ENCODE peak calls at places on chromosomes 16 and 17, in eight cellular contexts. One of them, this sample, is unnamed.

GRCh38 chr17:77083547-77083946 is 57.2 kb upstream of the SEC14L1 start:
- DNase-seq in uterus: no peak
- DNase-seq in ovary: no peak
- DNase-seq in body of pancreas: no peak
- DNase-seq in transverse colon: peak
- DNase-seq in heart left ventricle: no peak
- DNase-seq in lower leg skin: no peak
- DNase-seq in adrenal gland: no peak
- DNase-seq in this sample: no peak

GRCh38 chr17:51371732-51372151 is 111.4 kb downstream of the UTP18 start:
- DNase-seq in uterus: no peak
- DNase-seq in ovary: no peak
- DNase-seq in body of pancreas: peak
- DNase-seq in transverse colon: no peak
- DNase-seq in heart left ventricle: no peak
- DNase-seq in lower leg skin: no peak
- DNase-seq in adrenal gland: peak
- DNase-seq in this sample: peak

GRCh38 chr17:55215711-55216110 is 49.0 kb upstream of the HLF start:
- DNase-seq in uterus: no peak
- DNase-seq in ovary: no peak
- DNase-seq in body of pancreas: no peak
- DNase-seq in transverse colon: no peak
- DNase-seq in heart left ventricle: no peak
- DNase-seq in lower leg skin: no peak
- DNase-seq in adrenal gland: no peak
- DNase-seq in this sample: no peak

GRCh38 chr17:32625971-32626370 is 139.2 kb downstream of the CDK5R1 start:
- DNase-seq in uterus: no peak
- DNase-seq in ovary: no peak
- DNase-seq in body of pancreas: no peak
- DNase-seq in transverse colon: no peak
- DNase-seq in heart left ventricle: no peak
- DNase-seq in lower leg skin: no peak
- DNase-seq in adrenal gland: no peak
- DNase-seq in this sample: no peak

GRCh38 chr17:43952724-43953666 is 745 bp downstream of the PYY start:
- DNase-seq in uterus: no peak
- DNase-seq in ovary: no peak
- DNase-seq in body of pancreas: no peak
- DNase-seq in transverse colon: no peak
- DNase-seq in heart left ventricle: no peak
- DNase-seq in lower leg skin: no peak
- DNase-seq in adrenal gland: no peak
- DNase-seq in this sample: no peak

GRCh38 chr16:53212899-53213235 is 158.1 kb downstream of the CHD9 start:
- DNase-seq in uterus: no peak
- DNase-seq in ovary: no peak
- DNase-seq in body of pancreas: no peak
- DNase-seq in transverse colon: no peak
- DNase-seq in heart left ventricle: no peak
- DNase-seq in lower leg skin: no peak
- DNase-seq in adrenal gland: no peak
- DNase-seq in this sample: no peak

GRCh38 chr17:74529243-74529642 is 2.0 kb downstream of the CD300LB start:
- DNase-seq in uterus: no peak
- DNase-seq in ovary: no peak
- DNase-seq in body of pancreas: no peak
- DNase-seq in transverse colon: no peak
- DNase-seq in heart left ventricle: no peak
- DNase-seq in lower leg skin: peak
- DNase-seq in adrenal gland: no peak
- DNase-seq in this sample: no peak

GRCh38 chr17:81814748-81815645 is 11.0 kb downstream of the GCGR start:
- DNase-seq in uterus: no peak
- DNase-seq in ovary: no peak
- DNase-seq in body of pancreas: no peak
- DNase-seq in transverse colon: no peak
- DNase-seq in heart left ventricle: no peak
- DNase-seq in lower leg skin: no peak
- DNase-seq in adrenal gland: no peak
- DNase-seq in this sample: no peak

GRCh38 chr16:21339269-21339641 is 61.2 kb upstream of the CRYM start:
- DNase-seq in uterus: no peak
- DNase-seq in ovary: no peak
- DNase-seq in body of pancreas: no peak
- DNase-seq in transverse colon: no peak
- DNase-seq in heart left ventricle: no peak
- DNase-seq in lower leg skin: no peak
- DNase-seq in adrenal gland: no peak
- DNase-seq in this sample: no peak

GRCh38 chr17:42525221-42525620 is 10.8 kb upstream of the NAGLU start:
- DNase-seq in uterus: peak
- DNase-seq in ovary: no peak
- DNase-seq in body of pancreas: no peak
- DNase-seq in transverse colon: no peak
- DNase-seq in heart left ventricle: no peak
- DNase-seq in lower leg skin: no peak
- DNase-seq in adrenal gland: peak
- DNase-seq in this sample: no peak

GRCh38 chr16:19367335-19367734 is 50.3 kb upstream of the TMC5 start:
- DNase-seq in uterus: no peak
- DNase-seq in ovary: no peak
- DNase-seq in body of pancreas: no peak
- DNase-seq in transverse colon: no peak
- DNase-seq in heart left ventricle: no peak
- DNase-seq in lower leg skin: no peak
- DNase-seq in adrenal gland: no peak
- DNase-seq in this sample: no peak

GRCh38 chr17:42779942-42780815 is at the start of gene WNK4:
- DNase-seq in uterus: no peak
- DNase-seq in ovary: peak
- DNase-seq in body of pancreas: no peak
- DNase-seq in transverse colon: peak
- DNase-seq in heart left ventricle: no peak
- DNase-seq in lower leg skin: peak
- DNase-seq in adrenal gland: no peak
- DNase-seq in this sample: peak

GRCh38 chr16:22623351-22623781 is 112.7 kb downstream of the NPIPB5 start:
- DNase-seq in uterus: no peak
- DNase-seq in ovary: no peak
- DNase-seq in body of pancreas: no peak
- DNase-seq in transverse colon: no peak
- DNase-seq in heart left ventricle: no peak
- DNase-seq in lower leg skin: no peak
- DNase-seq in adrenal gland: no peak
- DNase-seq in this sample: no peak

GRCh38 chr17:76048711-76049110 is 21.6 kb upstream of the EVPL start:
- DNase-seq in uterus: no peak
- DNase-seq in ovary: no peak
- DNase-seq in body of pancreas: no peak
- DNase-seq in transverse colon: no peak
- DNase-seq in heart left ventricle: no peak
- DNase-seq in lower leg skin: no peak
- DNase-seq in adrenal gland: no peak
- DNase-seq in this sample: no peak

GRCh38 chr17:82384730-82385429 is 13.3 kb downstream of the UTS2R start:
- DNase-seq in uterus: no peak
- DNase-seq in ovary: no peak
- DNase-seq in body of pancreas: peak
- DNase-seq in transverse colon: peak
- DNase-seq in heart left ventricle: peak
- DNase-seq in lower leg skin: no peak
- DNase-seq in adrenal gland: peak
- DNase-seq in this sample: peak

GRCh38 chr16:63945805-63946204 is 1176.1 kb downstream of the CDH11 start:
- DNase-seq in uterus: no peak
- DNase-seq in ovary: no peak
- DNase-seq in body of pancreas: no peak
- DNase-seq in transverse colon: no peak
- DNase-seq in heart left ventricle: no peak
- DNase-seq in lower leg skin: no peak
- DNase-seq in adrenal gland: no peak
- DNase-seq in this sample: no peak

DNA sequence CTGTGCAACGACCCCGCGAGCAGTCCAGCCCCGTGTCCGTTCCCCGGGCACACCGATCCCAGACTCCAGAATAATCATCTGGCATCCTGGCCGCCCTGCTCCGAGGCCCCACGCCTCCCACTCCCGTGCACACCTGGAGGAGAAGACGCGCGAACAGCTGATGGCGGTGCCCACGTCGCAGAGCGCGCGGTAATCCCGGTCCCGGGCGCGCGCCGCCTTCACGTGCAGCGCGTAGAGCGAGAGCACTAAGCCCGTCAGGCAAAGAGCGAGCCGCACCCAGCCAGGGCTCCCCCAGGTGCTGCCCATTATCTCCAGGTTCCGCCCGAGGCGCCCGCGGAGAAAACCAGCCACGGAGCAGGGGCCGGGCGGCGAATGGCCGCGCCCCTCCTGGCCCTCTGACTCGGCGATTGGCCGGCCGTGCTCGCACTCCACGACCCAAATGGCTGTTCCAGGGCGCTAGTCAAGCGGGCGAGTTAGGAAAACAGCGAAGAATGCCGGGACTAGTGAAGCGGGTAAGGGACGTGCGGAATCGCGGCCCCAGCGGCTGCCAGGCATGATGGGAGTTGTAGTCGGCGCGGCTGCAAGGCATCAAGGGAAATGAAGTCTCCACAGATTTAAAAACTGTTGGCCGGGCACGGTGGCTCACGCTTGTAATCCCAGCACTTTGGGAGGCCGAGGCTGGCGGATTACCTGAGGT is at the start of gene VKORC1:
- DNase-seq in uterus: peak
- DNase-seq in ovary: peak
- DNase-seq in body of pancreas: peak
- DNase-seq in transverse colon: peak
- DNase-seq in heart left ventricle: peak
- DNase-seq in lower leg skin: peak
- DNase-seq in adrenal gland: peak
- DNase-seq in this sample: peak
- TF ChIP-seq POLR2A in uterus: peak
- TF ChIP-seq POLR2A in ovary: no peak
- TF ChIP-seq POLR2A in body of pancreas: peak
- TF ChIP-seq POLR2A in transverse colon: peak
- TF ChIP-seq POLR2A in heart left ventricle: no peak
- TF ChIP-seq POLR2A in lower leg skin: no peak
- TF ChIP-seq POLR2A in adrenal gland: peak
- TF ChIP-seq POLR2A in this sample: peak

DNA sequence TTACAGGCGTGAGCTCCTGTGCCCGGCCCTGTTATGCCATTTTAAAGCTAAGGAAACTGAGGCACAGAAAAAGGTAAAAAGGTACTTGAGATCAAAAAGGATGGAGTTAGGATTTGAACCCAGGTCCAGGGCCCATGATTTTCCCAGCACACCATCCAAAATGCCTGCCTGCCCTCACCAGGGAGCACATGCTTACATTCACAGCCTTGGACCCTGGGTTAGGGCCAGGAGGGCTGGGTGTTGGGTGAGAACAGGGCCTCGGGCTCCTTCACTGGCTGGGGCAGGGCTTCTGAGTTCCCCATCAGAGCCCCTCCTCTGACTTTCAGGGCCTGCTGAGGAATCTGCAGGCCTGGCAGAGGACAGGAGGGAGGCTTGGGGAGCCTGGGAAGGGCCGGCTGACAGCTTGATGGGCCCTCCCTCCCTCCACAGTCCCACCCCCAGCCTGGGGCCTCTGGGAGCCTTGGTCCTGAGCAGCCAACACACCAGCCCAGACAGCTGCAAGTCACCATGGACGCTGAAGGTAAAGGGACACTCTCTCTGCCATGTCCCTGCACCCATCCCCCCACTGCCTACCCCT is at the start of gene QPRT:
- DNase-seq in uterus: peak
- DNase-seq in ovary: peak
- DNase-seq in body of pancreas: peak
- DNase-seq in transverse colon: peak
- DNase-seq in heart left ventricle: peak
- DNase-seq in lower leg skin: no peak
- DNase-seq in adrenal gland: peak
- DNase-seq in this sample: peak
- TF ChIP-seq POLR2A in uterus: peak
- TF ChIP-seq POLR2A in ovary: no peak
- TF ChIP-seq POLR2A in body of pancreas: peak
- TF ChIP-seq POLR2A in transverse colon: no peak
- TF ChIP-seq POLR2A in heart left ventricle: no peak
- TF ChIP-seq POLR2A in lower leg skin: no peak
- TF ChIP-seq POLR2A in adrenal gland: no peak
- TF ChIP-seq POLR2A in this sample: peak

DNA sequence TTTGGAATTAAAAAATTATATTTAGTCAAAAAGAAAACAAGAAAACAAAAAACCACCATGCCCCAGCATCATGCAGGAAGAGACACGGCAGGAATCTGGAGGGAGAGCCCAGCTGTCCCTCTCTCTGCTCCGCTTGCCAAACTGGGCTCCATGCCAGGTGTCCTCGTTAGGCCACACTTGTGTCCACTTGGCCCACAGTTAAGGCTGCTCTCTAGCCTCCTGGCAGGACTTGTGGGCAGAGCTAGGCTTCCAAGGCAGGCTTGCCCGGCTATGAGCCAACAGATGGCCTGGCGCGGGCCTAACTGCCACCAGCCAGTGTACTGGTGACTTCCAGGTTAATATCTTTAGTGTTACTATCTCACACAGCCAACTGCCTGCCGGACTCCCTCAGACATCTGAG is 10.6 kb downstream of the ATP6V0D1 start:
- DNase-seq in uterus: no peak
- DNase-seq in ovary: no peak
- DNase-seq in body of pancreas: peak
- DNase-seq in transverse colon: no peak
- DNase-seq in heart left ventricle: peak
- DNase-seq in lower leg skin: peak
- DNase-seq in adrenal gland: peak
- DNase-seq in this sample: no peak
- TF ChIP-seq POLR2A in uterus: no peak
- TF ChIP-seq POLR2A in ovary: no peak
- TF ChIP-seq POLR2A in body of pancreas: no peak
- TF ChIP-seq POLR2A in transverse colon: no peak
- TF ChIP-seq POLR2A in heart left ventricle: no peak
- TF ChIP-seq POLR2A in lower leg skin: no peak
- TF ChIP-seq POLR2A in adrenal gland: no peak
- TF ChIP-seq POLR2A in this sample: no peak

DNA sequence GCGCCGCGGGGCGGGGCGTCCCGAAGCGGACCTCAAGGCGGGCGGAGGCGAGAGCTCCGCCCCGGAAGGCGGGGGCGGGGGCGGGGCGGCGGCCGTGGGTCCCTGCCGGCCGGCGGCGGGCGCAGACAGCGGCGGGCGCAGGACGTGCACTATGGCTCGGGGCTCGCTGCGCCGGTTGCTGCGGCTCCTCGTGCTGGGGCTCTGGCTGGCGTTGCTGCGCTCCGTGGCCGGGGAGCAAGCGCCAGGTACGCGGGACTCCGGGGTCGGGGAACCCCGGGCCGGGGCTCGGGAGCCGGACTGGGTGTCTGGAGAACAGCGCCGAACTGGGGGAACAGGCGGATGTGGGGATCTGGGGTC is at the start of gene TNFRSF12A:
- DNase-seq in uterus: peak
- DNase-seq in ovary: peak
- DNase-seq in body of pancreas: peak
- DNase-seq in transverse colon: peak
- DNase-seq in heart left ventricle: peak
- DNase-seq in lower leg skin: peak
- DNase-seq in adrenal gland: peak
- DNase-seq in this sample: peak
- TF ChIP-seq POLR2A in uterus: peak
- TF ChIP-seq POLR2A in ovary: peak
- TF ChIP-seq POLR2A in body of pancreas: peak
- TF ChIP-seq POLR2A in transverse colon: peak
- TF ChIP-seq POLR2A in heart left ventricle: peak
- TF ChIP-seq POLR2A in lower leg skin: no peak
- TF ChIP-seq POLR2A in adrenal gland: peak
- TF ChIP-seq POLR2A in this sample: peak

GRCh38 chr16:28838558-28838918 is 7.6 kb downstream of the TUFM start:
- DNase-seq in uterus: no peak
- DNase-seq in ovary: no peak
- DNase-seq in body of pancreas: no peak
- DNase-seq in transverse colon: no peak
- DNase-seq in heart left ventricle: no peak
- DNase-seq in lower leg skin: no peak
- DNase-seq in adrenal gland: no peak
- DNase-seq in this sample: no peak
- TF ChIP-seq POLR2A in uterus: no peak
- TF ChIP-seq POLR2A in ovary: no peak
- TF ChIP-seq POLR2A in body of pancreas: no peak
- TF ChIP-seq POLR2A in transverse colon: no peak
- TF ChIP-seq POLR2A in heart left ventricle: no peak
- TF ChIP-seq POLR2A in lower leg skin: no peak
- TF ChIP-seq POLR2A in adrenal gland: no peak
- TF ChIP-seq POLR2A in this sample: no peak

This sample was measured in H54.